ENCODE peak calls at places on chromosomes 5 and 9, in six cellular contexts. U is transverse colon, J is breast epithelium, R is Panc1, A is vagina, F is HCT116. N is an unnamed sample.

GRCh38 chr9:127458921-127459320 is 7.6 kb downstream of the LRSAM1 start:
- DNase-seq in A (no peak), F (no peak), J (no peak), R (no peak), U (no peak), N (no peak)

GRCh38 chr5:14464661-14465060 is 116.9 kb upstream of the OTULINL start:
- DNase-seq in J (no peak), R (no peak), F (no peak), A (no peak), U (no peak), N (no peak)

GRCh38 chr5:141825836-141826560 is 52.2 kb downstream of the PCDH1 start:
- DNase-seq in F (no peak), J (no peak), U (no peak), R (no peak), A (no peak), N (no peak)

GRCh38 chr5:178236126-178236525 is 3.5 kb upstream of the PHYKPL start:
- DNase-seq in A (no peak), J (no peak), R (no peak), F (no peak), U (no peak), N (no peak)

GRCh38 chr9:18492612-18493011 is 18.7 kb downstream of the ADAMTSL1 start:
- DNase-seq in A (no peak), U (no peak), J (no peak), F (no peak), R (no peak), N (no peak)

GRCh38 chr5:177496111-177497010 is 1.0 kb downstream of the PDLIM7 start:
- DNase-seq in F (peak; percentile 44), A (no peak), U (peak; percentile 65), J (no peak), R (no peak), N (peak; percentile 54)

GRCh38 chr9:34579819-34580185 is 9.7 kb downstream of the CNTFR start:
- DNase-seq in F (no peak), J (no peak), R (no peak), A (no peak), U (no peak), N (no peak)

GRCh38 chr5:149406203-149406978 is 27.3 kb upstream of the IL17B start:
- DNase-seq in F (no peak), A (no peak), R (no peak), U (peak; percentile 70), J (peak; percentile 67), N (no peak)

GRCh38 chr5:80659111-80659510 is 4.3 kb upstream of the DHFR start:
- DNase-seq in J (no peak), U (no peak), R (no peak), F (no peak), A (no peak), N (no peak)

GRCh38 chr9:119216891-119217290 is 152.3 kb downstream of the BRINP1 start:
- DNase-seq in U (peak; percentile 13), A (no peak), R (no peak), F (no peak), J (no peak), N (peak; percentile 10)

GRCh38 chr9:109158656-109159055 is 8.4 kb downstream of the FRRS1L start:
- DNase-seq in A (no peak), R (no peak), U (no peak), F (no peak), J (no peak), N (no peak)

GRCh38 chr5:154756203-154756870 is 1.2 kb downstream of the LARP1 start:
- DNase-seq in A (no peak), F (no peak), J (peak; percentile 58), R (no peak), U (peak; percentile 60), N (peak; percentile 35)

GRCh38 chr5:59548807-59549357 is 344.6 kb downstream of the PDE4D start:
- DNase-seq in J (no peak), A (no peak), R (no peak), U (no peak), F (no peak), N (peak; percentile 67)

GRCh38 chr9:14769235-14769580 is 46.7 kb upstream of the CER1 start:
- DNase-seq in J (no peak), A (no peak), R (peak; percentile 10), U (no peak), F (peak; percentile 10), N (no peak)

GRCh38 chr9:34594177-34594576 is 4.7 kb upstream of the CNTFR start:
- DNase-seq in J (no peak), U (no peak), A (no peak), R (no peak), F (no peak), N (no peak)

GRCh38 chr5:138874241-138874640 is 894 bp downstream of the LRRTM2 start:
- DNase-seq in F (no peak), A (no peak), R (no peak), U (no peak), J (no peak), N (no peak)

GRCh38 chr9:37931586-37931985 is 27.7 kb upstream of the SLC25A51 start:
- DNase-seq in A (no peak), U (no peak), J (no peak), F (no peak), R (no peak), N (no peak)

GRCh38 chr5:102600964-102601363 is 102.2 kb upstream of the SLCO6A1 start:
- DNase-seq in R (no peak), J (no peak), U (no peak), F (no peak), A (no peak), N (no peak)

GRCh38 chr5:72066658-72067057 is 40.6 kb upstream of the MAP1B start:
- DNase-seq in U (no peak), F (peak; percentile 10), R (no peak), A (no peak), J (no peak), N (no peak)

GRCh38 chr5:139402561-139403158 is 1.2 kb downstream of the SPATA24 start:
- DNase-seq in F (peak; percentile 19), J (no peak), R (no peak), A (no peak), U (peak; percentile 42), N (no peak)

GRCh38 chr9:74609671-74610416 is 112.7 kb downstream of the RORB start:
- DNase-seq in J (no peak), A (no peak), U (no peak), R (no peak), F (no peak), N (no peak)

GRCh38 chr5:112342364-112342763 is 76.7 kb downstream of the EPB41L4A start:
- DNase-seq in J (no peak), R (no peak), A (no peak), U (no peak), F (no peak), N (no peak)
- H3K4me1 ChIP-seq in J (no peaks in the 10 kb centered on the region), R (no peaks in the 10 kb centered on the region), A (peaks cover 28% of the 10 kb centered on the region), U (peaks cover 6% of the 10 kb centered on the region), F (peaks cover 7% of the 10 kb centered on the region), N (peaks cover 3% of the 10 kb centered on the region)

GRCh38 chr9:128558431-128559310 is 6.3 kb downstream of the SPTAN1 start:
- DNase-seq in A (no peak), J (peak; percentile 73), U (peak; percentile 85), F (peak; percentile 44), R (no peak), N (peak; percentile 72)
- TF ChIP-seq POLR2AphosphoS5 in A (no peak), J (no peak), U (peak; percentile 64), F (no peak), R (no peak), N (peak; percentile 74)

GRCh38 chr5:180683523-180683922 is 34.1 kb upstream of the FLT4 start:
- DNase-seq in U (no peak), J (no peak), A (no peak), R (no peak), F (no peak), N (no peak)
- H3K4me1 ChIP-seq in U (no peaks in the 10 kb centered on the region), J (no peaks in the 10 kb centered on the region), A (no peaks in the 10 kb centered on the region), R (no peaks in the 10 kb centered on the region), F (no peaks in the 10 kb centered on the region), N (no peaks in the 10 kb centered on the region)

GRCh38 chr5:38780950-38781349 is 64.9 kb upstream of the OSMR start:
- DNase-seq in J (peak; percentile 59), R (no peak), U (peak; percentile 42), F (no peak), A (no peak), N (peak; percentile 61)
- TF ChIP-seq POLR2AphosphoS5 in J (no peak), R (no peak), U (no peak), F (no peak), A (no peak), N (peak; percentile 48)

GRCh38 chr9:114369567-114370240 is 18.1 kb downstream of the AKNA start:
- DNase-seq in A (no peak), F (no peak), R (no peak), J (no peak), U (no peak), N (no peak)
- H3K4me1 ChIP-seq in A (peaks cover 63% of the 10 kb centered on the region), F (peaks cover 8% of the 10 kb centered on the region), R (peaks cover 3% of the 10 kb centered on the region), J (no peaks in the 10 kb centered on the region), U (peaks cover 23% of the 10 kb centered on the region), N (no peaks in the 10 kb centered on the region)

DNA sequence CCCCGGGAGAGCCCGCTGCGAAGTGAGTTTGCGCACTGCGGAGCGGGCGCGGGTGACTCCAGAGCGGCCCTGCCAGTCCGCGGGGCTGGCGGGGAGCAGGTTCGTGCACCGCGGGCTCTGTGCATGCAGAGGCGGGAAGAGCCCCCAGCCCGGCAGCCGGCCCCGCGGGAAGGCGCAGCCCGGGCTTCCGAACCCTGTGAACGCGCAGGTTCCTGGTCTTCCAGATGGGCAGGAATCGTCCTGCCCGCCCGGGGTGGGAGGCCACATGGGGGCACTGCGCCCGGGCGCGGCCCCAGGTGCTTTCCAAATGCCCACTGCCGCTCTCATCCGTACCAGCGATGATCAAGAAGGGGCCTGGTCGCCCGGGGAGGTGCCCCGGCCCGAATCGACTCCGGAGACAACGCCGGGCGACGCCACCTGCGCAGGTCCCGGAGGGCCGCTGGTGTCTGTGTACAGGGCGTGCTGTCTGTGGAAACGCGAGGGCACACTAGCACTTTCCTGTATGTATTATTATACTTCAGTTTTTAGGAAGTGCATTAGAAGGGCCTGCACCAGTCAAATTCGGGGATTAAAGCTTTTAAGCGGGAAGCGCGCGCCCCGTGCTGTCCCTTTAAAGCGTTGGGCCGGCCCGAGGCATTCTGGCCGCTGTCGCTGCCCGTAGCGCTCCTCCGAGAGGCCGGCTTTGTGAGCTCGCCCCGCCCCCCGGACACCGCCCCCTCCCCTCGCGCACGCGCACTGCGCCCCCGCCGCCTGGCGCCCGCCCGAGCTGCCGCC is at the start of gene WDR5:
- DNase-seq in U (peak; percentile 93), F (peak; percentile 77), J (peak; percentile 92), R (peak; percentile 33), A (no peak), N (peak; percentile 92)
- TF ChIP-seq POLR2AphosphoS5 in U (no peak), F (peak; percentile 68), J (no peak), R (peak; percentile 28), A (peak; percentile 81), N (peak; percentile 77)

GRCh38 chr9:20616808-20617207 is 5.5 kb downstream of the MLLT3 start:
- DNase-seq in J (no peak), U (no peak), F (no peak), A (no peak), R (no peak), N (no peak)
- H3K4me1 ChIP-seq in J (no peaks in the 10 kb centered on the region), U (peaks cover 19% of the 10 kb centered on the region), F (peaks cover 5% of the 10 kb centered on the region), A (peaks cover 25% of the 10 kb centered on the region), R (no peaks in the 10 kb centered on the region), N (peaks cover 4% of the 10 kb centered on the region)

DNA sequence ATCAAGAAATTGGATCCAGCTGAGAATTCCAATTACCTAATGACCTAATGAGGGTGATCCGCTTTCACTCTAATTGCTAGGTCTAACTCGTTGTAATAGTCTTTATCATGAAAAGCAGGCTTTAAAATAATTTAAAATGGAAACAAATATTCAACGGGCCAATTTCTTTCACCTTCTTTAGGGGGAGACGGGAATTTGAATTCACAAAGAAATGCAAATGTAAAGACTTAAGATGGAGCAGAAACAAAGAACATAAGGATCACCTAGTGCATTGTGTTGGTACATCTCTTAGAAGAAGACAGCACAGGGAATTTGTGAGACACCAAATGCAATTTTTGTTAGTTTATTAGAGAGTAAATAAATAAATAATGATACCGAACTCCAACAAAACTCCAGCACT is 1.5 kb upstream of the KCNN2 start:
- DNase-seq in R (no peak), J (no peak), F (no peak), A (no peak), U (no peak), N (no peak)
- TF ChIP-seq POLR2AphosphoS5 in R (no peak), J (no peak), F (no peak), A (no peak), U (no peak), N (no peak)